ENCODE peak calls at places on chromosomes 7 and 10, in seven cellular contexts. M is HAP-1, H is lung, P is H7, Z is fibroblast of pulmonary artery, O is substantia nigra, Q is Right ventricle myocardium inferior. T is an unnamed sample.

GRCh38 chr10:80458263-80458625 is 4.1 kb downstream of the TSPAN14 start:
- DNase-seq in H (no peak), O (no peak), Z (no peak), M (no peak), P (no peak), Q (no peak), T (no peak)

GRCh38 chr7:116661741-116662329 is 10.2 kb upstream of the MET start:
- DNase-seq in Q (no peak), O (no peak), Z (no peak), H (no peak), P (no peak), M (no peak), T (no peak)

GRCh38 chr10:124706462-124706857 is 37.7 kb downstream of the FAM53B start:
- DNase-seq in M (no peak), Q (peak; percentile 65), P (no peak), H (no peak), Z (no peak), O (no peak), T (no peak)

GRCh38 chr7:91953618-91954017 is 13.0 kb downstream of the AKAP9 start:
- DNase-seq in Z (peak; percentile 20), Q (no peak), H (no peak), M (no peak), O (no peak), P (peak; percentile 16), T (no peak)

GRCh38 chr7:322111-322671 is 32.2 kb downstream of the FOXL3 start:
- DNase-seq in O (no peak), Z (peak; percentile 25), Q (peak; percentile 85), M (peak; percentile 18), H (peak; percentile 77), P (peak; percentile 100), T (peak; percentile 74)

GRCh38 chr10:96448021-96448457 is 65.7 kb downstream of the TLL2 start:
- DNase-seq in Z (no peak), M (no peak), P (peak; percentile 50), Q (peak; percentile 85), H (no peak), O (no peak), T (no peak)

GRCh38 chr10:93259126-93259525 is 185.4 kb downstream of the CYP26A1 start:
- DNase-seq in O (no peak), Z (no peak), P (no peak), H (no peak), Q (no peak), M (no peak), T (no peak)

GRCh38 chr7:149109969-149110368 is 16.2 kb downstream of the ZNF425 start:
- DNase-seq in M (no peak), O (no peak), Q (no peak), P (no peak), Z (no peak), H (no peak), T (no peak)

GRCh38 chr7:10121641-10122040 is 852.0 kb upstream of the PHF14 start:
- DNase-seq in Z (no peak), P (no peak), O (peak; percentile 9), H (no peak), Q (no peak), M (peak; percentile 89), T (no peak)

GRCh38 chr7:134637934-134638719 is 8.5 kb upstream of the BPGM start:
- DNase-seq in P (no peak), H (peak; percentile 36), Q (no peak), O (no peak), Z (no peak), M (no peak), T (no peak)